ENCODE peak calls at places on chromosomes 16 and 17, in four cellular contexts. L is kidney, W is GM23248, A is type B pancreatic cell. V is an unnamed sample.

GRCh38 chr17:28755486-28755885 is 11.7 kb downstream of the TRAF4 start:
- DNase-seq in L (peak), W (no peak), A (no peak), V (peak)

GRCh38 chr16:85862476-85863383 is 36.2 kb upstream of the IRF8 start:
- DNase-seq in L (no peak), W (no peak), A (peak), V (no peak)

GRCh38 chr16:425082-425718 is at the start of gene RAB11FIP3:
- DNase-seq in L (peak), W (peak), A (peak), V (peak)

GRCh38 chr16:90077757-90078593 is 844 bp upstream of the PRDM7 start:
- DNase-seq in L (peak), W (peak), A (no peak), V (peak)

GRCh38 chr17:41910701-41911391 is 7.9 kb downstream of the ACLY start:
- DNase-seq in L (no peak), W (peak), A (no peak), V (no peak)

GRCh38 chr17:68832140-68832871 is 122.9 kb downstream of the ABCA8 start:
- DNase-seq in L (no peak), W (no peak), A (no peak), V (no peak)

GRCh38 chr17:11140028-11140427 is 101.0 kb upstream of the SHISA6 start:
- DNase-seq in L (no peak), W (no peak), A (no peak), V (no peak)

GRCh38 chr16:2698103-2698870 is 16.0 kb downstream of the KCTD5 start:
- DNase-seq in L (peak), W (no peak), A (no peak), V (no peak)

GRCh38 chr17:33377837-33378236 is 84.7 kb upstream of the ASIC2 start:
- DNase-seq in L (no peak), W (no peak), A (no peak), V (no peak)

GRCh38 chr16:57422026-57422944 is 17.7 kb downstream of the CCL17 start:
- DNase-seq in L (no peak), W (peak), A (no peak), V (no peak)

GRCh38 chr16:19595043-19595767 is 39.7 kb downstream of the VPS35L start:
- DNase-seq in L (no peak), W (peak), A (no peak), V (no peak)

GRCh38 chr16:73065617-73066313 is 17.8 kb upstream of the ZFHX3 start:
- DNase-seq in L (peak), W (peak), A (no peak), V (no peak)

GRCh38 chr16:1174477-1175357 is 21.8 kb downstream of the CACNA1H start:
- DNase-seq in L (no peak), W (peak), A (no peak), V (no peak)

GRCh38 chr17:81039854-81040758 is 5.2 kb downstream of the BAIAP2 start:
- DNase-seq in L (no peak), W (peak), A (no peak), V (no peak)

GRCh38 chr17:66930933-66931332 is 33.6 kb upstream of the CACNG4 start:
- DNase-seq in L (no peak), W (no peak), A (no peak), V (peak)

GRCh38 chr16:81493755-81494433 is 49.3 kb downstream of the CMIP start:
- DNase-seq in L (peak), W (peak), A (no peak), V (peak)

GRCh38 chr17:12622726-12623125 is 43.0 kb upstream of the MYOCD start:
- DNase-seq in L (no peak), W (no peak), A (no peak), V (no peak)

GRCh38 chr17:79930077-79930785 is 91.0 kb upstream of the CBX4 start:
- DNase-seq in L (no peak), W (peak), A (no peak), V (no peak)

GRCh38 chr17:3801792-3802191 is 804 bp upstream of the ITGAE start:
- DNase-seq in L (no peak), W (peak), A (no peak), V (no peak)

GRCh38 chr17:72884066-72884465 is 208.4 kb downstream of the SLC39A11 start:
- DNase-seq in L (no peak), W (no peak), A (no peak), V (no peak)

GRCh38 chr16:81524382-81524781 is 79.8 kb downstream of the CMIP start:
- DNase-seq in L (no peak), W (no peak), A (no peak), V (peak)

GRCh38 chr16:72612271-72612670 is 435.7 kb downstream of the ZFHX3 start:
- DNase-seq in L (no peak), W (peak), A (no peak), V (no peak)

GRCh38 chr16:55257971-55258613 is 65.9 kb upstream of the IRX6 start:
- DNase-seq in L (peak), W (peak), A (peak), V (peak)

GRCh38 chr17:61425682-61426481 is 26.2 kb downstream of the TBX2 start:
- DNase-seq in L (no peak), W (no peak), A (no peak), V (no peak)

GRCh38 chr17:35801583-35802224 is 6.3 kb upstream of the MMP28 start:
- DNase-seq in L (peak), W (peak), A (no peak), V (peak)

GRCh38 chr16:56916571-56917403 is 15.2 kb upstream of the HERPUD1 start:
- DNase-seq in L (no peak), W (no peak), A (no peak), V (no peak)

GRCh38 chr17:31538080-31538762 is 146.7 kb downstream of the RAB11FIP4 start:
- DNase-seq in L (peak), W (no peak), A (no peak), V (peak)

GRCh38 chr17:8488931-8489330 is 53.2 kb downstream of the NDEL1 start:
- DNase-seq in L (no peak), W (peak), A (no peak), V (no peak)

GRCh38 chr17:44918006-44918405 is 2.7 kb upstream of the GFAP start:
- DNase-seq in L (peak), W (no peak), A (no peak), V (no peak)

GRCh38 chr16:30950516-30951073 is 1.7 kb downstream of the ORAI3 start:
- DNase-seq in L (no peak), W (no peak), A (no peak), V (no peak)

GRCh38 chr17:64509179-64509578 is 2.4 kb downstream of the CEP95 start:
- DNase-seq in L (no peak), W (no peak), A (no peak), V (no peak)

GRCh38 chr16:89017956-89018604 is 41.1 kb upstream of the CBFA2T3 start:
- DNase-seq in L (peak), W (peak), A (no peak), V (no peak)

GRCh38 chr16:9845661-9846361 is 336.4 kb downstream of the GRIN2A start:
- DNase-seq in L (no peak), W (peak), A (no peak), V (no peak)

GRCh38 chr16:67930191-67930590 is 1.5 kb downstream of the CTRL start:
- DNase-seq in L (no peak), W (no peak), A (no peak), V (no peak)